ENCODE peak calls at places on chromosomes 12 and 14, in eight cellular contexts. Q, K, O, Z, P, S, J and H are unnamed samples.

GRCh38 chr12:122138616-122139015 is 35.4 kb downstream of the IL31 start:
- DNase-seq in K (no peak), Q (no peak), Z (no peak), P (no peak), O (no peak), J (no peak), S (no peak), H (no peak)

GRCh38 chr14:81314443-81315175 is 85.5 kb downstream of the STON2 start:
- DNase-seq in Q (no peak), O (no peak), S (no peak), J (no peak), Z (no peak), P (no peak), K (no peak), H (no peak)

GRCh38 chr12:70637686-70638085 is 457 bp upstream of the PTPRB start:
- DNase-seq in P (no peak), J (no peak), Q (no peak), Z (no peak), S (no peak), O (no peak), K (no peak), H (no peak)

GRCh38 chr14:94390372-94391086 is 2.1 kb upstream of the SERPINA1 start:
- DNase-seq in Q (peak; percentile 83), K (no peak), S (no peak), J (no peak), P (no peak), O (peak; percentile 72), Z (peak; percentile 86), H (peak; percentile 81)

GRCh38 chr12:89977356-89978185 is 268.9 kb upstream of the ATP2B1 start:
- DNase-seq in P (no peak), O (no peak), Z (no peak), Q (no peak), J (no peak), K (no peak), S (no peak), H (no peak)

GRCh38 chr14:79256311-79256879 is 954.9 kb downstream of the DIO2 start:
- DNase-seq in Q (no peak), Z (no peak), O (no peak), K (no peak), S (no peak), J (no peak), P (no peak), H (no peak)

GRCh38 chr14:96362071-96362964 is 823 bp downstream of the ATG2B start:
- DNase-seq in O (no peak), Z (peak; percentile 68), P (peak; percentile 10), S (peak; percentile 31), J (no peak), K (peak; percentile 69), Q (peak; percentile 44), H (peak; percentile 63)

GRCh38 chr12:19409376-19409775 is 29.9 kb upstream of the AEBP2 start:
- DNase-seq in S (no peak), Q (no peak), K (no peak), P (no peak), J (no peak), Z (no peak), O (no peak), H (no peak)

GRCh38 chr12:108734200-108734906 is 3.0 kb upstream of the CORO1C start:
- DNase-seq in S (peak; percentile 42), O (no peak), K (peak; percentile 98), P (no peak), Z (peak; percentile 82), Q (peak; percentile 61), J (no peak), H (peak; percentile 47)

GRCh38 chr12:26195250-26195640 is at the start of gene SSPN:
- DNase-seq in P (no peak), J (no peak), Z (peak; percentile 64), K (no peak), Q (peak; percentile 61), S (no peak), O (peak; percentile 91), H (peak; percentile 91)

GRCh38 chr12:111443586-111443985 is 37.9 kb downstream of the SH2B3 start:
- DNase-seq in Z (peak; percentile 23), P (no peak), S (no peak), K (no peak), J (no peak), O (peak; percentile 61), Q (peak; percentile 21), H (no peak)

GRCh38 chr12:119266963-119267362 is 67.6 kb upstream of the CCDC60 start:
- DNase-seq in S (no peak), O (no peak), K (no peak), J (no peak), Q (no peak), P (no peak), Z (no peak), H (no peak)

GRCh38 chr12:95804296-95804695 is 13.7 kb upstream of the NTN4 start:
- DNase-seq in Q (no peak), J (no peak), P (no peak), K (no peak), O (no peak), S (no peak), Z (no peak), H (no peak)

GRCh38 chr12:128708789-128709188 is 115.0 kb downstream of the SLC15A4 start:
- DNase-seq in Z (no peak), S (no peak), O (no peak), J (no peak), Q (no peak), P (no peak), K (no peak), H (no peak)

GRCh38 chr12:128707488-128707887 is 116.3 kb downstream of the SLC15A4 start:
- DNase-seq in O (no peak), J (no peak), K (no peak), Z (no peak), P (peak; percentile 79), Q (no peak), S (no peak), H (no peak)

GRCh38 chr12:128715485-128715884 is 108.3 kb downstream of the SLC15A4 start:
- DNase-seq in S (no peak), Z (no peak), Q (no peak), J (no peak), P (no peak), K (no peak), O (no peak), H (no peak)

GRCh38 chr12:128712622-128713021 is 111.1 kb downstream of the SLC15A4 start:
- DNase-seq in P (no peak), O (no peak), Q (no peak), Z (no peak), S (no peak), J (no peak), K (no peak), H (no peak)

GRCh38 chr12:128711486-128711885 is 112.3 kb downstream of the SLC15A4 start:
- DNase-seq in K (no peak), Q (no peak), J (no peak), Z (no peak), P (no peak), O (no peak), S (no peak), H (no peak)
- TF ChIP-seq POLR2AphosphoS5 in K (no peak), Q (no peak), J (no peak), Z (no peak), P (no peak), O (no peak), S (no peak), H (no peak)

GRCh38 chr14:76250345-76250744 is 98.6 kb downstream of the GPATCH2L start:
- DNase-seq in J (no peak), S (no peak), Z (no peak), K (no peak), P (no peak), Q (no peak), O (no peak), H (no peak)

GRCh38 chr14:76245097-76245496 is 93.4 kb downstream of the GPATCH2L start:
- DNase-seq in J (no peak), Z (no peak), P (no peak), K (peak; percentile 28), S (no peak), Q (no peak), O (no peak), H (no peak)
- TF ChIP-seq EP300 in J (no peak), Z (no peak), P (no peak), K (no peak), S (no peak), Q (no peak), O (no peak), H (no peak)

DNA sequence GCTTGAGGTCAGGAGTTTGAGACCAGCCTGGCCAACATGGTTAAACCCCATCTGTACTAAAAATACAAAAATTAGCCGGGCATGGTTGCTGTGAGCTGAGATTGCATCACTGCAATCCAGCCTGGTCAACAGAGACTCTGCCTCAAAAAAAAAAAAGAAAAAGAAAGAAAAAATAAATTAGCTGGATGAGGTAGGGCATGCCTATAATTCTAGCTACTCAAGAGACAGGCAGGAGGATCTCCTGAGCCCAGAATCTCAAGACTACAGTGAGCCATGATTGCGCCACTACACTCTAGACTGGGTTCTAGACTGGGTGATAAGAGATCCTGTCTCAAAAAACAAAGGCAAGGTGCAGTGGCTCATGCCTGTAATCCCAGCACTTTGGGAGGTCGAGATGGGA is 16.9 kb downstream of the PPP4R3A start:
- DNase-seq in S (no peak), K (no peak), Z (no peak), P (no peak), O (no peak), J (no peak), Q (no peak), H (no peak)
- H3K4me1 ChIP-seq in S (peaks cover 35% of the 10 kb centered on the region), K (peaks cover 39% of the 10 kb centered on the region), Z (peaks cover 38% of the 10 kb centered on the region), P (peaks cover 10% of the 10 kb centered on the region), O (peaks cover 66% of the 10 kb centered on the region), J (no peaks in the 10 kb centered on the region), Q (peaks cover 54% of the 10 kb centered on the region), H (peaks cover 61% of the 10 kb centered on the region)

GRCh38 chr12:56634837-56635538 is 4.9 kb upstream of the BAZ2A start:
- DNase-seq in P (peak; percentile 78), Q (peak; percentile 80), Z (peak; percentile 91), S (no peak), O (peak; percentile 93), K (peak; percentile 75), J (no peak), H (peak; percentile 93)
- TF ChIP-seq POLR2AphosphoS5 in P (no peak), Q (no peak), Z (peak; percentile 94), S (peak; percentile 73), O (peak; percentile 61), K (no peak), J (no peak), H (peak; percentile 41)

GRCh38 chr12:83074495-83074894 is 387.8 kb downstream of the TMTC2 start:
- DNase-seq in Q (no peak), Z (no peak), S (no peak), J (no peak), K (no peak), O (no peak), P (no peak), H (no peak)
- TF ChIP-seq EP300 in Q (no peak), Z (no peak), S (no peak), J (no peak), K (no peak), O (no peak), P (no peak), H (no peak)

GRCh38 chr12:12823308-12823707 is 10.2 kb downstream of the DDX47 start:
- DNase-seq in J (no peak), Z (no peak), O (no peak), P (no peak), S (no peak), K (no peak), Q (no peak), H (no peak)
- H3K4me1 ChIP-seq in J (no peaks in the 10 kb centered on the region), Z (no peaks in the 10 kb centered on the region), O (peaks cover 17% of the 10 kb centered on the region), P (peaks cover 5% of the 10 kb centered on the region), S (peaks cover 12% of the 10 kb centered on the region), K (no peaks in the 10 kb centered on the region), Q (peaks cover 7% of the 10 kb centered on the region), H (peaks cover 3% of the 10 kb centered on the region)